ENCODE peak calls at places on chromosomes 13 and 19, in ten cellular contexts. J is ovary; G is H1; F is heart right ventricle; L is CD8-positive, alpha-beta T cell; P is dorsolateral prefrontal cortex; Q is WTC11; C is upper lobe of left lung; H is GM13976; U is GM10248. A is an unnamed sample.

GRCh38 chr19:2103308-2103707 is 6.6 kb downstream of the IZUMO4 start:
- DNase-seq in F (no peak), Q (no peak), G (no peak), J (no peak), U (no peak), C (no peak), L (no peak), P (no peak), H (no peak), A (no peak)

GRCh38 chr19:11208526-11209471 is 11.5 kb upstream of the KANK2 start:
- DNase-seq in Q (no peak), F (no peak), L (no peak), H (no peak), C (peak; percentile 86), U (no peak), P (no peak), G (no peak), J (no peak), A (no peak)

GRCh38 chr19:6740589-6741348 is 1.3 kb downstream of the TRIP10 start:
- DNase-seq in F (peak; percentile 78), H (no peak), C (peak; percentile 92), L (peak; percentile 26), U (no peak), J (peak; percentile 77), Q (peak; percentile 75), G (no peak), P (no peak), A (no peak)

GRCh38 chr19:35995655-35995993 is 636 bp downstream of the SDHAF1 start:
- DNase-seq in H (peak; percentile 78), C (peak; percentile 85), F (peak; percentile 29), J (peak; percentile 71), P (no peak), L (no peak), G (no peak), Q (peak; percentile 76), U (peak; percentile 73), A (no peak)

GRCh38 chr13:43626994-43627393 is 159.8 kb downstream of the ENOX1 start:
- DNase-seq in C (no peak), L (no peak), G (no peak), P (no peak), J (no peak), H (no peak), U (no peak), Q (no peak), F (no peak), A (no peak)

GRCh38 chr13:77565635-77566034 is 30.1 kb downstream of the SCEL start:
- DNase-seq in U (peak; percentile 34), P (no peak), C (no peak), J (no peak), G (no peak), F (no peak), Q (no peak), L (no peak), H (peak; percentile 36), A (no peak)

GRCh38 chr19:51915324-51915867 is 10.6 kb upstream of the ZNF649 start:
- DNase-seq in Q (no peak), F (no peak), H (no peak), J (no peak), U (no peak), G (no peak), P (no peak), L (no peak), C (no peak), A (no peak)

GRCh38 chr19:46975918-46976782 is 43.5 kb upstream of the NPAS1 start:
- DNase-seq in J (peak; percentile 96), L (no peak), U (no peak), F (peak; percentile 90), G (peak; percentile 59), Q (peak; percentile 40), P (peak; percentile 88), C (peak; percentile 86), H (no peak), A (peak; percentile 41)

GRCh38 chr19:13128583-13128982 is 10.5 kb downstream of the NACC1 start:
- DNase-seq in H (no peak), P (no peak), G (no peak), L (no peak), Q (no peak), U (no peak), F (no peak), C (no peak), J (no peak), A (no peak)

GRCh38 chr13:48853381-48854102 is 122.2 kb upstream of the FNDC3A start:
- DNase-seq in J (no peak), P (no peak), L (no peak), Q (no peak), G (no peak), U (no peak), F (no peak), H (no peak), C (no peak), A (no peak)

GRCh38 chr13:61135583-61135982 is 280.1 kb downstream of the PCDH20 start:
- DNase-seq in J (no peak), P (no peak), H (no peak), C (no peak), F (no peak), G (no peak), Q (no peak), U (no peak), L (no peak), A (no peak)

GRCh38 chr13:38863536-38863935 is 127.1 kb downstream of the STOML3 start:
- DNase-seq in G (no peak), P (no peak), C (no peak), J (no peak), F (no peak), H (peak; percentile 9), L (no peak), U (no peak), Q (no peak), A (no peak)

GRCh38 chr13:38868399-38868798 is 122.2 kb downstream of the STOML3 start:
- DNase-seq in H (no peak), L (no peak), U (no peak), F (no peak), C (no peak), G (no peak), J (no peak), Q (no peak), P (no peak), A (no peak)

GRCh38 chr13:38868870-38869269 is 121.8 kb downstream of the STOML3 start:
- DNase-seq in L (no peak), P (no peak), U (no peak), H (no peak), Q (no peak), C (no peak), G (no peak), F (no peak), J (no peak), A (no peak)

GRCh38 chr13:38862443-38862842 is 128.2 kb downstream of the STOML3 start:
- DNase-seq in Q (no peak), P (no peak), C (no peak), F (no peak), G (no peak), H (peak; percentile 7), U (peak; percentile 6), J (no peak), L (no peak), A (no peak)

DNA sequence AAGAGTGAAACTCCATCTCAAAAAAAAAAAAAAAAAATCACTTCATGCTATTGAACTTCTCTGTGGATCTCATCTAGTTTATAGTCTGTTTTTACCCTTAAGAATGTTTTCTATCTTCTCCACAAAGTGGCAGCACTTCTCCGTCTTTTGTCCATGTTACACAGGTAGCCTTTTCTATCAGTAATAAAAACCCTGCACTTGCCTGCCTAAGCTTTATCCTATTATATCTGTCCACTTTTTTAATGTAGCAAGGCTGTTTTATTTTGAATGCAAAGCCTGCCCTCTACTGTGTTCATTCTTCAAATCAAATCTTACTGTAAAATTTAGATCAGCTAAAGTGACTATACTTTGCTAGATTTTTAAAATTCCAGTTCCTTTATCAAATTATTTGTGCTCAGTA is 124.0 kb downstream of the STOML3 start:
- DNase-seq in P (no peak), L (no peak), Q (no peak), G (no peak), U (no peak), J (no peak), H (no peak), C (no peak), F (no peak), A (no peak)
- TF ChIP-seq CTCF in P (peak; percentile 51), L (no peak), Q (no peak), G (no peak), U (no peak), J (no peak), H (no peak), C (no peak), F (no peak), A (no peak)

DNA sequence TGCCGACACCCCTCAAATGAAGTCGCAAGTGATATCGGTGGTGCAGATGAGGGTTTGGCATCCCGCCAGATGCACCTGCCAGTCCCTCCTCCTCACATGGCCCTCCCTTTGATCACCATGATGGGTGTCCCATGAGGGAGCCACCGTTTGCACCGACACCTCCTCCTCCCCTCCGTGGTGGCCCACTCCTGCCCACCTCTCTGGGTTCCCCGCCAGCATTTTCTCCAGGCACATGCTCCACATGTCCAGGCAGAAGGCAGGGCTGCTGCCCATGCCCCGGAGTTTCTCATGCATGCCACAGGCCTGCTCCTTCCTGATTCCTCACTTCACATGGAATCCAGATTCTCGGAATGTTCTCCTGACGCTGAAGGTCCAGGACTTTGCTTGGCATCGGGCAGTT is 49.3 kb downstream of the COL4A2 start:
- DNase-seq in J (no peak), Q (no peak), L (no peak), P (no peak), U (no peak), G (no peak), H (no peak), C (no peak), F (no peak), A (no peak)
- TF ChIP-seq CTCF in J (no peak), Q (no peak), L (no peak), P (no peak), U (no peak), G (no peak), H (no peak), C (no peak), F (no peak), A (no peak)

DNA sequence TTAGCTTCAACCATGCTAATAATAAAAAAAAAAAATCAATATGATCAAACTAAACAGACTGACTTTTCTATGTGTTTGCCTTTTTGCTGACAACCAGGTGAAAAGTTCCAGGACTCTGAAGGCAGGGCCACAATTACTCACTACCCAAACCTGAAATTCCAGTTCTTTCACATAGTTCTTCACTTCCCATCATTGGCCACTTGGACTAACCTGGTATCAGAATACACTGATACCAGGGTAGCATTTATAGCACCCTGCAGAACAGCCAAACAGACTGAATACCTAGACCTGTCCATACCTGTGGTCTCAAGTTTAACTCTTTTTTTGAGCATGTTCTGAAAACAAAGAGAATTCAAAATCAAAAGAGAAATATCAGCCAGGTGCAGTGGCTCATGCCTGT is 25.1 kb downstream of the ELF1 start:
- DNase-seq in Q (no peak), F (no peak), G (no peak), U (no peak), C (no peak), L (no peak), H (no peak), J (no peak), P (no peak), A (no peak)
- TF ChIP-seq CTCF in Q (no peak), F (no peak), G (no peak), U (no peak), C (peak; percentile 35), L (no peak), H (no peak), J (no peak), P (no peak), A (no peak)

GRCh38 chr19:16571283-16571682 is 932 bp downstream of the SLC35E1 start:
- DNase-seq in G (no peak), U (no peak), Q (no peak), F (no peak), H (no peak), L (no peak), P (no peak), J (no peak), C (no peak), A (no peak)
- TF ChIP-seq CTCF in G (no peak), U (no peak), Q (no peak), F (no peak), H (no peak), L (no peak), P (no peak), J (no peak), C (no peak), A (no peak)